ENCODE peak calls at places on chromosomes 12 and 14, in four cellular contexts. N is pulmonary artery endothelial cell, X is NCI-H748 treated with DMSO at 0.1 percent for 48 hours, V is NCI-H774. C is an unnamed sample.

GRCh38 chr14:92108345-92109254 is 2.2 kb upstream of the ATXN3 start:
- DNase-seq in V (no peak), N (no peak), X (no peak), C (peak)

GRCh38 chr14:78075033-78075432 is 95.1 kb upstream of the NRXN3 start:
- DNase-seq in X (peak), V (no peak), N (no peak), C (no peak)

GRCh38 chr14:79464468-79464867 is 746.8 kb downstream of the DIO2 start:
- DNase-seq in V (no peak), N (no peak), X (no peak), C (no peak)

GRCh38 chr14:101113108-101113612 is 209.6 kb upstream of the RTL1 start:
- DNase-seq in V (no peak), X (no peak), N (no peak), C (no peak)

GRCh38 chr12:12938541-12938940 is 13.4 kb downstream of the GPRC5D start:
- DNase-seq in V (no peak), X (no peak), N (no peak), C (no peak)

GRCh38 chr14:104680806-104681688 is 8.4 kb upstream of the INF2 start:
- DNase-seq in V (no peak), X (no peak), N (peak), C (no peak)

GRCh38 chr12:11807453-11807852 is 158.0 kb downstream of the ETV6 start:
- DNase-seq in V (peak), X (peak), N (no peak), C (peak)

GRCh38 chr12:93612719-93613228 is 40.3 kb downstream of the SOCS2 start:
- DNase-seq in N (no peak), V (no peak), X (no peak), C (no peak)

GRCh38 chr12:47939009-47939601 is 24.3 kb upstream of the TMEM106C start:
- DNase-seq in V (no peak), X (no peak), N (no peak), C (no peak)

GRCh38 chr14:22753586-22753985 is 12.9 kb upstream of the OXA1L start:
- DNase-seq in X (no peak), V (no peak), N (no peak), C (no peak)

GRCh38 chr12:15322164-15323054 is at the start of gene PTPRO:
- DNase-seq in X (peak), V (peak), N (no peak), C (peak)

GRCh38 chr12:51970904-51971646 is 19.6 kb downstream of the ACVR1B start:
- DNase-seq in X (no peak), N (peak), V (no peak), C (peak)

C was measured in NCI-H526 treated with DMSO at 0.1 percent for 48 hours.